ENCODE peak calls at places on chromosomes 13 and 19, in six cellular contexts. B is cardiac fibroblast, Y is uterus, Z is activated B cell treated with CpG ODN at 0.5 μM for 24 hours, P is tibial artery, C is endodermal cell. U is an unnamed sample.

GRCh38 chr19:7910321-7911161 is 4.1 kb upstream of the TGFBR3L start:
- DNase-seq in B (no peak), Y (peak; percentile 17), Z (no peak), P (peak; percentile 57), C (no peak), U (no peak)

GRCh38 chr19:53989600-53990533 is 1.6 kb upstream of the CACNG6 start:
- DNase-seq in B (peak; percentile 46), Y (no peak), Z (no peak), P (no peak), C (no peak), U (no peak)

GRCh38 chr13:32989331-32989730 is 26.9 kb upstream of the KL start:
- DNase-seq in B (no peak), Y (no peak), Z (no peak), P (no peak), C (no peak), U (no peak)

GRCh38 chr19:51664997-51665396 is 18.4 kb upstream of the SIGLEC14 start:
- DNase-seq in B (peak; percentile 41), Y (no peak), Z (no peak), P (no peak), C (no peak), U (no peak)

GRCh38 chr13:106490887-106491321 is 44.6 kb downstream of the EFNB2 start:
- DNase-seq in B (no peak), Y (no peak), Z (no peak), P (no peak), C (no peak), U (no peak)

GRCh38 chr19:10858204-10858828 is 10.1 kb downstream of the C19orf38 start:
- DNase-seq in B (peak; percentile 44), Y (no peak), Z (no peak), P (no peak), C (peak; percentile 69), U (peak; percentile 42)

GRCh38 chr19:21202865-21203494 is 61.1 kb downstream of the ZNF431 start:
- DNase-seq in B (peak; percentile 47), Y (no peak), Z (no peak), P (no peak), C (peak; percentile 75), U (peak; percentile 16)

GRCh38 chr19:36950335-36951119 is 34.4 kb downstream of the ZNF568 start:
- DNase-seq in B (no peak), Y (no peak), Z (no peak), P (no peak), C (no peak), U (no peak)

GRCh38 chr19:50464348-50464747 is 12.0 kb upstream of the EMC10 start:
- DNase-seq in B (no peak), Y (no peak), Z (no peak), P (no peak), C (peak; percentile 29), U (no peak)

GRCh38 chr13:59099182-59099950 is 1064.4 kb downstream of the DIAPH3 start:
- DNase-seq in B (no peak), Y (no peak), Z (no peak), P (no peak), C (no peak), U (no peak)

GRCh38 chr19:11140896-11141295 is 14.7 kb downstream of the SPC24 start:
- DNase-seq in B (no peak), Y (no peak), Z (no peak), P (no peak), C (no peak), U (no peak)

GRCh38 chr19:43699506-43700367 is 16.1 kb upstream of the IRGC start:
- DNase-seq in B (peak; percentile 21), Y (no peak), Z (peak; percentile 18), P (no peak), C (peak; percentile 91), U (no peak)

GRCh38 chr19:17997969-17998826 is 9.8 kb upstream of the ARRDC2 start:
- DNase-seq in B (peak; percentile 71), Y (no peak), Z (no peak), P (peak; percentile 73), C (peak; percentile 89), U (no peak)

GRCh38 chr19:50414850-50415660 is 3.7 kb upstream of the SPIB start:
- DNase-seq in B (peak; percentile 69), Y (peak; percentile 58), Z (peak; percentile 84), P (peak; percentile 79), C (peak; percentile 97), U (peak; percentile 74)

GRCh38 chr19:47378246-47378645 is 29.1 kb downstream of the DHX34 start:
- DNase-seq in B (no peak), Y (no peak), Z (no peak), P (no peak), C (no peak), U (peak; percentile 3)

GRCh38 chr19:47377801-47378200 is 28.7 kb downstream of the DHX34 start:
- DNase-seq in B (no peak), Y (no peak), Z (no peak), P (no peak), C (no peak), U (peak; percentile 6)

GRCh38 chr19:47380559-47380958 is 31.4 kb downstream of the DHX34 start:
- DNase-seq in B (no peak), Y (no peak), Z (no peak), P (no peak), C (no peak), U (peak; percentile 3)

GRCh38 chr19:47381121-47381520 is 32.0 kb downstream of the DHX34 start:
- DNase-seq in B (no peak), Y (no peak), Z (no peak), P (no peak), C (no peak), U (no peak)

DNA sequence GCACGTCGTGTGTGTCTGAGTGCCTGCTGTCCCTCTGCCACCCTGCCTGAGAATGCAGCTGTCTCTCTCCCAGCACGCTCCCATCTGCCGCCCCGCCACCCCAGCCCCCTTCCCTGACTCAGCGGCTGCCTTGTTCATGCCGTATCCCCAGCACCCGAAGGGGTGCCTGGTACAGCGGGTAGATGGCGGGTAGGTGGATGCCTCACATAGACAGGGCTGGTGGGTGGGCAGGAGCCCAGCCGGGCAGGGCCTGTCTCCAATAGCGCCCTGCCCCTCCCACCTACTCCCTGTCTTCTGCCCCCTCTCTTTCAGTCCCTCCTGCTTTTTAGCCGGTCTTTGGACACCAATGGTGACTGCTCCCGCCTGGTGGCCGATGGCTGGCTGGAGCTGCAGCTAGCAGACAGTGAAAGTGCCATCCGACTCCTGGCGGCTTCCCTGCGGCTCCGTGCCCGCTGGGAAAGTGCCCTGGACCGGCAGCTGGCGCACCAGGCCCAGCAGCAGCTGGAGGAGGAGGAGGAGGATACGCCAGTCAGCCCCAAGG is 30.4 kb downstream of the DHX34 start:
- DNase-seq in B (no peak), Y (no peak), Z (no peak), P (no peak), C (no peak), U (peak; percentile 7)
- TF ChIP-seq CTCF in B (no peak), Y (no peak), Z (no peak), P (no peak), C (no peak), U (no peak)

DNA sequence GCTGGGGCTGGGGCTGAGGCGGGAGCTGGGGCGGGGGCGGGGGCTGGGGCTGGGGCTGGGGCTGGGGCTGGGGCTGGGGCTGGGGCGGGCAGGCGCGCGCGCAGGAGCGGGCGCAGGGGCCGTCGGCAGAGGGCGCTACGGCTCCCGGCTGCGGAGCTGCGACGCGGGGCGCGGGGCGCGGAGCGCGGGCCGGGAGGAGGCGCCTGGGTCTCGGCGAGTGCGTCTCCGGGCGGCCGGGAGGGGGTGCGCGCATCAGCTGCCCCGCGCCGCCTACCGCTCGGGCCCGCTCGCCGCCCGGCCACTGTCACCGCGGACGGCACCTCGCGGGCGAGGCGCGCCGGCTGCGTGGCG is 416 bp upstream of the MTUS2 start:
- DNase-seq in B (peak; percentile 24), Y (no peak), Z (peak; percentile 26), P (no peak), C (peak; percentile 92), U (peak; percentile 38)
- TF ChIP-seq CTCF in B (no peak), Y (no peak), Z (no peak), P (peak; percentile 41), C (peak; percentile 63), U (peak; percentile 39)

DNA sequence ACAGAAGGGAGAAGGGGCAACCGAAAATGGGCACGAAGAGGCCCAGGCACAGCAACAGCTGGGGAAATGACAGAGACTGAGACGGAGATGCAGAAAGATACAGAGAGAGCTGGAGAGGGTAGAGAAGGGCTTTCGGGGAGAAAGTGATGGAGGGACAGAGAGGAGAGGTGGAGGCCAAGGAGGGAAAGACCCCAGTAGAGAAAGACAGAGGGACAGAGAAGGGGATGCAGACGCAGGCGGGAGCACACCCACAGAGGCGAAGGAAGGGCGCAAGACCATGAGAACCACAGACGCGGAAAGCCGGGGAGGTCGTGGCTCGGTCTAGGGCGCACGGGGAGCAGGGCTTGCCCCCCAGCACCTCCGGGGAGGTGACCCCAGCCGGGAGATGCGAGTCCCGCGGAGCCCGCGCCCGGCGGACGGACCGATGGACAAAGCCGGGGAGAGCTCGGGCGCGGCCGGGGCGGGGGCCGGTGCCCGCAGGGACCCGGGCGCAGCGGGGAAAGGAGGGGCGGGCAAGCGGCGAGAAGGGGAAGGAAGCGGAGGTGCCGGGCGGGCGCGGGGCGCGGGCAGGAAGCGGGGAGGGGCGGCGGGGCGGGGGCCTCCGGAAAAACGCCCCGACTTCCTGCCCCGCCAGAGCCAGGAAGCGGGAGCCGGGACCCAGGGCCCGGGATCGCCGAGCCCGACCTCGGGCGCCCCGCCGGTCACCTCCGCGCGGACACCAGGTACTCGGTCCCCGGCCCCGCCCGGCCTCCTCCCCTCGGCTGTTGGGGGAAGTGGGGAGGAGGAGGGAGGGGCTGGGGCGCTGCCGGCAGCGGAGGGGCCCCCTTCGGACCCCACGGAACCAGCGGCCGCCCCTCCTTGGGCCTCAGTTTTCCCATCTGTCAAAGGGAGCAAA is at the start of gene ARHGEF1:
- DNase-seq in B (no peak), Y (peak; percentile 35), Z (peak; percentile 72), P (peak; percentile 74), C (peak; percentile 73), U (no peak)
- TF ChIP-seq CTCF in B (no peak), Y (no peak), Z (no peak), P (no peak), C (no peak), U (no peak)

GRCh38 chr19:48870048-48870447 is 1.6 kb upstream of the PLEKHA4 start:
- DNase-seq in B (no peak), Y (no peak), Z (no peak), P (no peak), C (no peak), U (no peak)

GRCh38 chr19:48872884-48873475 is 759 bp downstream of the PPP1R15A start:
- DNase-seq in B (peak; percentile 98), Y (peak; percentile 95), Z (peak; percentile 59), P (peak; percentile 95), C (peak; percentile 90), U (no peak)

GRCh38 chr19:48873476-48874308 is 1.5 kb downstream of the PPP1R15A start:
- DNase-seq in B (no peak), Y (peak; percentile 22), Z (no peak), P (no peak), C (peak; percentile 58), U (no peak)

GRCh38 chr19:48874309-48875135 is 2.3 kb downstream of the PPP1R15A start:
- DNase-seq in B (peak; percentile 79), Y (peak; percentile 47), Z (peak; percentile 41), P (peak; percentile 77), C (no peak), U (no peak)

GRCh38 chr19:48872182-48872883 is at the start of gene PPP1R15A:
- DNase-seq in B (peak; percentile 99), Y (peak; percentile 99), Z (peak; percentile 99), P (peak; percentile 99), C (peak; percentile 99), U (peak; percentile 99)
- TF ChIP-seq CTCF in B (no peak), Y (no peak), Z (no peak), P (peak; percentile 44), C (peak; percentile 13), U (no peak)

GRCh38 chr13:96141032-96141431 is 51.1 kb downstream of the HS6ST3 start:
- DNase-seq in B (peak; percentile 68), Y (no peak), Z (no peak), P (no peak), C (no peak), U (no peak)
- TF ChIP-seq CTCF in B (peak; percentile 31), Y (peak; percentile 15), Z (no peak), P (no peak), C (peak; percentile 67), U (peak; percentile 27)

U was measured in D721Med.